ENCODE peak calls at places on chromosomes 4 and X, in five cellular contexts. P, Q, M, E and A are unnamed samples.

GRCh38 chr4:147761218-147761883 is 29.5 kb downstream of the ARHGAP10 start:
- DNase-seq in P (no peak), E (no peak), M (no peak), Q (no peak), A (no peak)

GRCh38 chrX:1496076-1496475 is 40.9 kb downstream of the P2RY8 start:
- DNase-seq in Q (no peak), E (no peak), M (no peak), P (no peak), A (no peak)

GRCh38 chrX:40148439-40149285 is 50.9 kb upstream of the BCOR start:
- DNase-seq in M (peak; percentile 76), Q (no peak), P (no peak), E (no peak), A (peak; percentile 59)

GRCh38 chr4:47830263-47831025 is 7.4 kb downstream of the CORIN start:
- DNase-seq in Q (no peak), E (no peak), M (no peak), P (no peak), A (no peak)

GRCh38 chrX:10050481-10050880 is 83.3 kb downstream of the CLDN34 start:
- DNase-seq in Q (no peak), M (no peak), P (no peak), E (no peak), A (no peak)

GRCh38 chrX:39975094-39975865 is 122.5 kb downstream of the BCOR start:
- DNase-seq in P (no peak), Q (peak; percentile 74), M (no peak), E (no peak), A (no peak)

GRCh38 chrX:48911407-48912182 is at the start of gene SLC35A2:
- DNase-seq in P (no peak), M (peak; percentile 80), Q (peak; percentile 85), E (peak; percentile 79), A (peak; percentile 91)

GRCh38 chr4:186729856-186730255 is 6.2 kb upstream of the FAT1 start:
- DNase-seq in E (no peak), M (no peak), P (no peak), Q (no peak), A (no peak)

GRCh38 chrX:40175416-40176255 is 77.9 kb upstream of the BCOR start:
- DNase-seq in P (no peak), Q (peak; percentile 47), M (peak; percentile 72), E (peak; percentile 13), A (peak; percentile 68)

GRCh38 chr4:148923881-148924280 is 481.7 kb upstream of the NR3C2 start:
- DNase-seq in M (no peak), P (no peak), E (no peak), Q (no peak), A (no peak)

GRCh38 chr4:184503869-184504300 is 29.5 kb upstream of the IRF2 start:
- DNase-seq in E (no peak), M (no peak), P (no peak), Q (no peak), A (no peak)

GRCh38 chr4:128524311-128524710 is 236.7 kb upstream of the PGRMC2 start:
- DNase-seq in E (peak; percentile 51), M (no peak), P (no peak), Q (no peak), A (no peak)

GRCh38 chr4:38855466-38855865 is 1.2 kb downstream of the TLR6 start:
- DNase-seq in E (no peak), M (no peak), P (no peak), Q (no peak), A (no peak)

GRCh38 chr4:38858097-38858420 is 1.4 kb upstream of the TLR6 start:
- DNase-seq in M (no peak), Q (no peak), P (no peak), E (no peak), A (no peak)

GRCh38 chr4:38857354-38858096 is 908 bp upstream of the TLR6 start:
- DNase-seq in M (peak; percentile 50), Q (no peak), P (peak; percentile 82), E (peak; percentile 67), A (no peak)

GRCh38 chr4:38856046-38856445 is 571 bp downstream of the TLR6 start:
- DNase-seq in Q (no peak), E (no peak), M (no peak), P (peak; percentile 40), A (no peak)

GRCh38 chr4:38856524-38857337 is at the start of gene TLR6:
- DNase-seq in P (peak; percentile 91), M (peak; percentile 68), Q (peak; percentile 57), E (no peak), A (peak; percentile 51)
- TF ChIP-seq MAX in P (no peak), M (no peak), Q (no peak), E (peak; percentile 7), A (no peak)

GRCh38 chr4:70868778-70869177 is 29.1 kb upstream of the GRSF1 start:
- DNase-seq in M (no peak), Q (no peak), E (no peak), P (no peak), A (no peak)

GRCh38 chr4:70873216-70873615 is 29.0 kb upstream of the MOB1B start:
- DNase-seq in Q (no peak), P (no peak), M (no peak), E (no peak), A (no peak)

GRCh38 chr4:70877539-70877938 is 24.6 kb upstream of the MOB1B start:
- DNase-seq in E (no peak), Q (no peak), P (no peak), M (no peak), A (no peak)

GRCh38 chr4:70874268-70875156 is 27.7 kb upstream of the MOB1B start:
- DNase-seq in Q (no peak), M (no peak), E (no peak), P (peak; percentile 20), A (no peak)
- TF ChIP-seq REST in Q (no peak), M (no peak), E (no peak), P (no peak), A (no peak)

GRCh38 chrX:38069273-38069672 is 62.9 kb downstream of the SYTL5 start:
- DNase-seq in M (no peak), P (no peak), E (no peak), Q (no peak), A (no peak)
- TF ChIP-seq RFX5 in M (no peak), P (no peak), E (no peak), Q (no peak), A (no peak)

GRCh38 chr4:42280327-42281095 is 116.8 kb upstream of the SHISA3 start:
- DNase-seq in M (peak; percentile 47), Q (no peak), E (no peak), P (no peak), A (peak; percentile 58)

GRCh38 chr4:42284030-42284429 is 113.3 kb upstream of the SHISA3 start:
- DNase-seq in Q (no peak), E (no peak), P (no peak), M (no peak), A (no peak)

GRCh38 chr4:42281324-42282020 is 115.8 kb upstream of the SHISA3 start:
- DNase-seq in Q (no peak), E (no peak), M (no peak), P (peak; percentile 53), A (no peak)

GRCh38 chr4:42278709-42279324 is 118.5 kb upstream of the SHISA3 start:
- DNase-seq in M (no peak), Q (no peak), E (no peak), P (no peak), A (no peak)

GRCh38 chr4:42282081-42282901 is 115.0 kb upstream of the SHISA3 start:
- DNase-seq in Q (peak; percentile 65), E (peak; percentile 47), P (peak; percentile 33), M (peak; percentile 59), A (peak; percentile 81)
- TF ChIP-seq MAX in Q (no peak), E (no peak), P (no peak), M (no peak), A (no peak)

GRCh38 chr4:6205584-6205965 is 5.2 kb upstream of the JAKMIP1 start:
- DNase-seq in E (no peak), Q (no peak), P (no peak), M (no peak), A (no peak)

GRCh38 chr4:6201580-6202091 is 1.3 kb upstream of the JAKMIP1 start:
- DNase-seq in P (no peak), Q (no peak), E (no peak), M (peak; percentile 15), A (no peak)

GRCh38 chr4:6204871-6205583 is 4.7 kb upstream of the JAKMIP1 start:
- DNase-seq in P (no peak), M (no peak), E (no peak), Q (no peak), A (no peak)

GRCh38 chr4:6205973-6206372 is 5.6 kb upstream of the JAKMIP1 start:
- DNase-seq in M (no peak), Q (no peak), E (no peak), P (no peak), A (no peak)

DNA sequence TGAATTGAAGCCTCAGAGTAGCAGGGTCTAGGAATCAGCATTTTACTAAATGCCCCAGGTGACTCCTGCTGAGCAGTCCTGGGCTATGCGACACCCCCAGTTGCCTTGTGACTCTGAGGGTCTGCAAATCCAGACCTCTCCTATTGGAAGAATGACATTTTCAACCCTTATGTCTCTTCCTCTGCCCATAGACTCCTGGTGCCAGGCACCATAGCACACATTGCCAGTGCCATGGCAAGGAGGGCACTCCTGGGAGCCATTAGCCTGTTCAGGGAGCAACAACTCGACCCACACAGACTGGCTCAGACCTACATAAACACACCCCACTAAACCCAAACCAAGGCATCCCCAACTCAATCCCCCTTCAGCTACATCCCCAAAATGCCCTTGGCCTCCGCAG is 3.7 kb upstream of the JAKMIP1 start:
- DNase-seq in P (no peak), Q (no peak), E (no peak), M (no peak), A (no peak)
- TF ChIP-seq REST in P (no peak), Q (no peak), E (no peak), M (no peak), A (no peak)

GRCh38 chr4:39062499-39062898 is 467 bp downstream of the KLHL5 start:
- DNase-seq in Q (no peak), E (no peak), M (no peak), P (no peak), A (peak; percentile 28)
- TF ChIP-seq RFX5 in Q (no peak), E (no peak), M (no peak), P (no peak), A (no peak)

DNA sequence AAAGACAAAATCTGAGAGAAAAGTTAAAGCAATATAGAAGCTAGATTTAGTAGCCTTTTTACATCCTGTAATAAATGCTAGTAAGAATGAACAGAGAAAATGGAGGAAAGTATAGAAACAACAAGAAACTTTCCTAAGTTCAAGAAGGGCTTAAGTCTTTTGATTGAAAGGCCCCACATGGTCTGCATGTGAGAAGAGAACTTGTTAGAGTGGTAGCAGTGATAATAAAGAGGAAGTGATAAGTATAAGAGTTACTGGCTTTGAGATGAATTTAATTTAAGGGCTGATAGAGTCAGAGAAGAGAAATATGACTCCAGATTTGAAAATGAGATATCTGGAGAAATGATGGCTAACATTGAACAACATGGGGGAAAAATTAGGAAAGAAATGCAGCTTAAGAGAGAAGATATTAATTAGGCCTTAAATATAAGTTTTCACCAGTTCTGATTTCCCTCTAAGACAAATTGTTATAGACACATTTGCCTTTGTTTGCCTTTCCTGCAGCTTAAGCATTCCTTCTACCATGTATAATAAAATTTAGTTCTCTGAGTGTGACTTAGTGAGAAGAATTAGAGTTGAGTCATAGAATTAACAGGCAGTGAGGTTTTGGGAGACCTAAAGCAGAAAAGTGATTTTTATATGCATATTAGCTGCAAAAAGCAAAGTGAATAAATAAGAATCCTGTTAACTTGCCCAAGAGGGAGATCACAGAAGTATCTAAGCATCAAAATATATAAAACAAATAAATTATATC is 18.4 kb downstream of the ZFX start:
- DNase-seq in M (no peak), Q (no peak), E (no peak), P (no peak), A (no peak)
- TF ChIP-seq MAX in M (no peak), Q (no peak), E (no peak), P (no peak), A (no peak)